ENCODE peak calls at places on chromosome 1, in five cellular contexts. One of them, this sample, is unnamed.
A peak's percentile ranks its signal among the peaks of the same experiment; 100 is the strongest.

GRCh38 chr1:244865028-244865371 is 657 bp upstream of the HNRNPU start:
- DNase-seq in IMR-90: no peak
- DNase-seq in HCT116: no peak
- DNase-seq in fibroblast of lung: no peak
- DNase-seq in mammary epithelial cell: no peak
- DNase-seq in this sample: no peak

GRCh38 chr1:1073743-1074587 is at the start of gene RNF223:
- DNase-seq in fibroblast of lung: no peak
- DNase-seq in IMR-90: no peak
- DNase-seq in mammary epithelial cell: peak; percentile 56
- DNase-seq in HCT116: peak; percentile 88
- DNase-seq in this sample: peak; percentile 98

GRCh38 chr1:224252466-224252865 is 69.4 kb downstream of the DEGS1 start:
- DNase-seq in mammary epithelial cell: no peak
- DNase-seq in HCT116: no peak
- DNase-seq in IMR-90: no peak
- DNase-seq in fibroblast of lung: no peak
- DNase-seq in this sample: no peak

GRCh38 chr1:182080955-182081582 is 19.6 kb upstream of the ZNF648 start:
- DNase-seq in IMR-90: peak; percentile 27
- DNase-seq in fibroblast of lung: peak; percentile 36
- DNase-seq in HCT116: peak; percentile 29
- DNase-seq in mammary epithelial cell: peak; percentile 32
- DNase-seq in this sample: peak; percentile 51

GRCh38 chr1:227920426-227920825 is 27.3 kb downstream of the WNT9A start:
- DNase-seq in HCT116: no peak
- DNase-seq in IMR-90: no peak
- DNase-seq in mammary epithelial cell: no peak
- DNase-seq in fibroblast of lung: no peak
- DNase-seq in this sample: no peak

GRCh38 chr1:101288491-101288944 is 51.7 kb downstream of the S1PR1 start:
- DNase-seq in IMR-90: peak; percentile 91
- DNase-seq in fibroblast of lung: peak; percentile 91
- DNase-seq in HCT116: peak; percentile 72
- DNase-seq in mammary epithelial cell: peak; percentile 80
- DNase-seq in this sample: peak; percentile 97

GRCh38 chr1:87358219-87358618 is 29.5 kb downstream of the LMO4 start:
- DNase-seq in mammary epithelial cell: no peak
- DNase-seq in fibroblast of lung: peak; percentile 22
- DNase-seq in HCT116: no peak
- DNase-seq in IMR-90: no peak
- DNase-seq in this sample: no peak

GRCh38 chr1:41789616-41790330 is 128.9 kb downstream of the HIVEP3 start:
- DNase-seq in mammary epithelial cell: no peak
- DNase-seq in fibroblast of lung: no peak
- DNase-seq in IMR-90: no peak
- DNase-seq in HCT116: no peak
- DNase-seq in this sample: peak; percentile 13

GRCh38 chr1:151992345-151993083 is 1.1 kb downstream of the S100A10 start:
- DNase-seq in fibroblast of lung: peak; percentile 90
- DNase-seq in HCT116: peak; percentile 99
- DNase-seq in IMR-90: peak; percentile 87
- DNase-seq in mammary epithelial cell: peak; percentile 99
- DNase-seq in this sample: peak; percentile 100

GRCh38 chr1:234737915-234738314 is 127.9 kb upstream of the IRF2BP2 start:
- DNase-seq in IMR-90: no peak
- DNase-seq in fibroblast of lung: no peak
- DNase-seq in mammary epithelial cell: no peak
- DNase-seq in HCT116: no peak
- DNase-seq in this sample: no peak

GRCh38 chr1:66278260-66279046 is 255.5 kb upstream of the SGIP1 start:
- DNase-seq in HCT116: no peak
- DNase-seq in mammary epithelial cell: no peak
- DNase-seq in fibroblast of lung: no peak
- DNase-seq in IMR-90: no peak
- DNase-seq in this sample: no peak

GRCh38 chr1:34896612-34897011 is 32.8 kb downstream of the DLGAP3 start:
- DNase-seq in fibroblast of lung: no peak
- DNase-seq in HCT116: no peak
- DNase-seq in IMR-90: no peak
- DNase-seq in mammary epithelial cell: no peak
- DNase-seq in this sample: no peak

GRCh38 chr1:40300651-40301050 is 16.4 kb downstream of the COL9A2 start:
- DNase-seq in fibroblast of lung: no peak
- DNase-seq in mammary epithelial cell: no peak
- DNase-seq in HCT116: no peak
- DNase-seq in IMR-90: no peak
- DNase-seq in this sample: no peak

GRCh38 chr1:99784809-99785255 is 18.4 kb upstream of the FRRS1 start:
- DNase-seq in IMR-90: no peak
- DNase-seq in HCT116: no peak
- DNase-seq in fibroblast of lung: no peak
- DNase-seq in mammary epithelial cell: no peak
- DNase-seq in this sample: no peak
- H2AFZ ChIP-seq in IMR-90: no peak overlapping the region
- H2AFZ ChIP-seq in HCT116: no peak overlapping the region
- H2AFZ ChIP-seq in fibroblast of lung: no peak overlapping the region
- H2AFZ ChIP-seq in mammary epithelial cell: no peak overlapping the region
- H2AFZ ChIP-seq in this sample: no peak overlapping the region

GRCh38 chr1:113808450-113809195 is 3.7 kb downstream of the RSBN1 start:
- DNase-seq in mammary epithelial cell: peak; percentile 18
- DNase-seq in fibroblast of lung: no peak
- DNase-seq in HCT116: no peak
- DNase-seq in IMR-90: no peak
- DNase-seq in this sample: no peak
- H3K4me1 ChIP-seq in mammary epithelial cell: peaks cover 22% of the 10 kb centered on the region
- H3K4me1 ChIP-seq in fibroblast of lung: peaks cover 4% of the 10 kb centered on the region
- H3K4me1 ChIP-seq in HCT116: peaks cover 26% of the 10 kb centered on the region
- H3K4me1 ChIP-seq in IMR-90: peaks cover 6% of the 10 kb centered on the region
- H3K4me1 ChIP-seq in this sample: peaks cover 41% of the 10 kb centered on the region

GRCh38 chr1:96747565-96747964 is 26.0 kb downstream of the PTBP2 start:
- DNase-seq in IMR-90: no peak
- DNase-seq in fibroblast of lung: no peak
- DNase-seq in mammary epithelial cell: no peak
- DNase-seq in HCT116: no peak
- DNase-seq in this sample: no peak

GRCh38 chr1:96746440-96747223 is 25.0 kb downstream of the PTBP2 start:
- DNase-seq in fibroblast of lung: no peak
- DNase-seq in HCT116: no peak
- DNase-seq in mammary epithelial cell: no peak
- DNase-seq in IMR-90: no peak
- DNase-seq in this sample: no peak

GRCh38 chr1:96752394-96752793 is 30.8 kb downstream of the PTBP2 start:
- DNase-seq in HCT116: no peak
- DNase-seq in fibroblast of lung: no peak
- DNase-seq in mammary epithelial cell: no peak
- DNase-seq in IMR-90: no peak
- DNase-seq in this sample: no peak

GRCh38 chr1:96749618-96750017 is 28.0 kb downstream of the PTBP2 start:
- DNase-seq in HCT116: no peak
- DNase-seq in IMR-90: no peak
- DNase-seq in fibroblast of lung: peak; percentile 14
- DNase-seq in mammary epithelial cell: no peak
- DNase-seq in this sample: no peak

GRCh38 chr1:96748078-96748477 is 26.5 kb downstream of the PTBP2 start:
- DNase-seq in mammary epithelial cell: no peak
- DNase-seq in HCT116: no peak
- DNase-seq in IMR-90: no peak
- DNase-seq in fibroblast of lung: no peak
- DNase-seq in this sample: no peak
- H3K36me3 ChIP-seq in mammary epithelial cell: peaks cover 9% of the 10 kb centered on the region
- H3K36me3 ChIP-seq in HCT116: peaks cover 11% of the 10 kb centered on the region
- H3K36me3 ChIP-seq in IMR-90: peaks cover 10% of the 10 kb centered on the region
- H3K36me3 ChIP-seq in fibroblast of lung: peaks cover 2% of the 10 kb centered on the region
- H3K36me3 ChIP-seq in this sample: peaks cover 24% of the 10 kb centered on the region

DNA sequence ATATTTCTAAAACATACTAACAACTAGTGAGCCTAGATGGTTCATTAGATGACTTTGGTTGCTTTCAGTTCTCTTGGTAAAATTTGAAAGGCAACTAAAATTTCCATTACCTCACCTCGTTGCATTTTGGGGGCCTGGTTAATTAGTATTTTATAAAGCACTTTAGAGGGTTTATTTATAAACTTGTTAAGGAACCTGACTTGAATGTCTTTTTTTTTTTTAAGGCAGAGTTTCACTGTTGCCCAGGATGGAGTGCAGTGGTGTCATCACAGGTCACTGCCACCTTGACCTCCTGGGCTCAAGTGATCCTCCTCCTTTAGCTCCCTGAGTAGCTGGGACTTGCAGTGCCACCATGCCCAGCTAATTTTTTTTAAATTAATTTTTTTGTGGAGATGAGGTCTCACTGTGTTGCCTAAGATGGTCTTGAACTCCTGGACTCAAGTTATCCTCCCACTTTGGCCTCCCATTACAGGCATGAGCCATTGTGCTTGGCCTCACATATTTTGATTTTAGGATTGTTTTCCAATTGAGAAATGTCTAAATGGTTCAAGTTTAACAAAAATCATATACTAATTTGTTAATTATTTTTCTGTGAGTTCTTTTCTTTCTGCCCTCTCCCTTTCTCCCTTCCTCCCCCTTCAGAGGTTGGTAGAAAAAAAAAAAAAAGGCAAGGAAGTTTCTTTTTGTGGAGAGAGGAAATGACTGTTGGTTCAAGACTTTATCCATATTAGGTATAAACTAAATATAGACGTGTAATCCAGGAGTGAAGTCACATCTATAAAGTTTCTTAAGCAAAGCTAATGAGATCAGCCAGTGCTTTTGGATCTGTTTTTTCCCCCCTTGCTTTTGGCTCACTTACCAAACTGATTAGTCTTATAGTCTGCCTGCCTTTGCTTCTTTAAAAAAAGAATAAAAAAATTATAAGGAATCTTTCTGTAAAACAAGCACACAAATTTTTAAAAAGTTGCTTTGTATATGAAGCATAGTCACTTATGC is 24.7 kb downstream of the CLIC4 start:
- DNase-seq in HCT116: no peak
- DNase-seq in fibroblast of lung: peak; percentile 98
- DNase-seq in mammary epithelial cell: peak; percentile 84
- DNase-seq in IMR-90: peak; percentile 98
- DNase-seq in this sample: peak; percentile 79
- H2AFZ ChIP-seq in HCT116: no peak overlapping the region
- H2AFZ ChIP-seq in fibroblast of lung: no peak overlapping the region
- H2AFZ ChIP-seq in mammary epithelial cell: no peak overlapping the region
- H2AFZ ChIP-seq in IMR-90: no peak overlapping the region
- H2AFZ ChIP-seq in this sample: no peak overlapping the region